ENCODE peak calls at places on chromosomes 4 and X, in five cellular contexts. K, W, Z, L and P are unnamed samples. For H3K79me2, the result is how much of the 10 kb centered on the place peaks cover.

GRCh38 chr4:8696369-8697127 is 104.0 kb downstream of the CPZ start:
- DNase-seq in Z (no peak), L (no peak), W (no peak), K (no peak), P (no peak)

GRCh38 chr4:168569066-168569908 is 72.4 kb downstream of the PALLD start:
- DNase-seq in Z (peak), K (no peak), W (peak), L (peak), P (no peak)

GRCh38 chr4:152691761-152692160 is 12.0 kb upstream of the TMEM154 start:
- DNase-seq in W (peak), L (no peak), K (no peak), Z (no peak), P (no peak)

GRCh38 chr4:89226665-89227572 is 80.7 kb downstream of the GPRIN3 start:
- DNase-seq in L (peak), K (peak), W (peak), Z (peak), P (peak)

GRCh38 chr4:41880022-41880837 is 55.0 kb upstream of the TMEM33 start:
- DNase-seq in L (no peak), W (no peak), K (peak), Z (no peak), P (no peak)

GRCh38 chr4:102129810-102130209 is 215.5 kb downstream of the SLC39A8 start:
- DNase-seq in Z (no peak), L (no peak), K (no peak), W (no peak), P (no peak)

GRCh38 chrX:86192827-86193226 is 44.6 kb downstream of the DACH2 start:
- DNase-seq in K (no peak), W (no peak), Z (no peak), L (no peak), P (no peak)

GRCh38 chr4:62161446-62161845 is 961.3 kb downstream of the ADGRL3 start:
- DNase-seq in W (no peak), K (no peak), L (no peak), Z (no peak), P (no peak)

GRCh38 chr4:174210952-174211490 is 72.4 kb downstream of the FBXO8 start:
- DNase-seq in L (peak), K (no peak), W (no peak), Z (no peak), P (no peak)

GRCh38 chr4:142265536-142265935 is 580.6 kb downstream of the INPP4B start:
- DNase-seq in Z (peak), W (no peak), L (peak), K (no peak), P (no peak)

GRCh38 chr4:23873717-23874535 is 15.9 kb downstream of the PPARGC1A start:
- DNase-seq in L (no peak), Z (no peak), W (no peak), K (no peak), P (no peak)

GRCh38 chrX:19758536-19758935 is 128.9 kb downstream of the SH3KBP1 start:
- DNase-seq in Z (no peak), K (no peak), L (peak), W (no peak), P (peak)
- H3K79me2 ChIP-seq in Z (under half), K (under half), L (under half), W (under half), P (half or more)

GRCh38 chrX:41397768-41398167 is 49.4 kb upstream of the NYX start:
- DNase-seq in Z (no peak), W (no peak), K (no peak), L (no peak), P (no peak)
- TF ChIP-seq EZH2phosphoT487 in Z (no peak), W (no peak), K (no peak), L (no peak), P (no peak)

GRCh38 chr4:189124149-189124758 is 816.4 kb upstream of the FRG1 start:
- DNase-seq in L (peak), W (peak), K (peak), Z (peak), P (no peak)
- H3K4me2 ChIP-seq in L (no peak), W (no peak), K (no peak), Z (no peak), P (no peak)

GRCh38 chr4:122152699-122153328 is 683 bp downstream of the BLTP1 start:
- DNase-seq in W (peak), K (peak), L (peak), Z (no peak), P (peak)
- H3K79me2 ChIP-seq in W (under half), K (under half), L (half or more), Z (under half), P (under half)

GRCh38 chrX:124010157-124010556 is 48.7 kb downstream of the STAG2 start:
- DNase-seq in W (no peak), K (no peak), Z (no peak), L (peak), P (no peak)
- TF ChIP-seq EZH2phosphoT487 in W (no peak), K (no peak), Z (no peak), L (no peak), P (no peak)

GRCh38 chr4:950136-951020 is 18.1 kb downstream of the TMEM175 start:
- DNase-seq in Z (no peak), L (no peak), K (no peak), W (no peak), P (no peak)

GRCh38 chr4:952881-953573 is 20.3 kb downstream of the DGKQ start:
- DNase-seq in L (no peak), Z (no peak), K (no peak), W (no peak), P (no peak)

GRCh38 chr4:951186-951585 is 18.9 kb downstream of the TMEM175 start:
- DNase-seq in Z (no peak), K (no peak), L (no peak), W (no peak), P (no peak)

GRCh38 chr4:953574-953915 is 19.8 kb downstream of the DGKQ start:
- DNase-seq in L (no peak), K (no peak), W (no peak), Z (no peak), P (no peak)

GRCh38 chr4:951594-952468 is 19.6 kb downstream of the TMEM175 start:
- DNase-seq in W (no peak), L (no peak), Z (no peak), K (no peak), P (no peak)
- H3K4me2 ChIP-seq in W (no peak), L (no peak), Z (no peak), K (no peak), P (no peak)

GRCh38 chrX:148633509-148633908 is 133.1 kb downstream of the AFF2 start:
- DNase-seq in W (no peak), Z (no peak), L (no peak), K (no peak), P (no peak)

GRCh38 chrX:148629435-148629834 is 129.0 kb downstream of the AFF2 start:
- DNase-seq in K (no peak), W (no peak), Z (no peak), L (no peak), P (no peak)

GRCh38 chrX:148632444-148632843 is 132.0 kb downstream of the AFF2 start:
- DNase-seq in L (no peak), Z (no peak), W (no peak), K (no peak), P (no peak)

DNA sequence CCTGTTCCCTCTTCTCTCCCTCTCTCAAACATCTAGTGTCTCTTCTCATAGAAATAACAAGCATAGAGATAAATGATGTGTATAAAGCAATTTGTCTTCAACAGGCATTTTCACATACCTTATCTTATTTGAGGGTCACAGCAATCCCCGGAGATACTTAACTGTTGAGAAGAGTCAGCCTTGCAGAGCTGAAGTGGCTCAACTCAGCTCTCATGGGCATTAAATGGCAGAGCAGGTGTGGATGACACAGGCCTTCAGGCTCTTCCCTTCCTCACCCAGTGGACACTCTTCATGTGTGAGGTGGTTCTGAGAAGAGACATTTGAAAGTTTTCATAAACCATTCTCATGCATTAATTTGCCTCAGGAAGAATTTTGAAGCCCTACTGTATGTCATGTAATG is 134.2 kb downstream of the AFF2 start:
- DNase-seq in Z (no peak), L (no peak), W (no peak), K (no peak), P (no peak)
- H3K79me2 ChIP-seq in Z (under half), L (under half), W (under half), K (under half), P (half or more)

DNA sequence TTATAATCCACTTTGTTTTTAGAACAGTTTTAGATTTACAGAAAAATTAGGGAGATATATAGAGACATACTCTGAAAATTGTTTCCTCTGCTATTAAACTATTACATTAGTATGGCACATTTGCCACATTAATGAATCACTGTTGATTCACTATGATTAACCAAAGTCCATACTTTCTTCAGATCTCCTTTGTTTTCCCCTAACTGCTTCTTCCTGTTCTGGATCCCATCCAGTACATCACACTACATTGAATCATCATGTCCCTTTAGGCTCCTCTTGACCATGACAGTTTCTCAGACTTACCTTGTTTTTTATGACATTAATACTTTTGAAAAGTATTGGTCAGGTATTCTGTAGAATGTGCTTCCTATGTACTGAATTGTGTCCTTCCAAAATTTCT is 109.2 kb upstream of the EDNRA start:
- DNase-seq in W (no peak), Z (peak), K (no peak), L (peak), P (no peak)
- TF ChIP-seq EZH2phosphoT487 in W (no peak), Z (no peak), K (no peak), L (no peak), P (no peak)